ENCODE peak calls at places on chromosomes 7 and 10, in ten cellular contexts. B is psoas muscle, F is fibroblast of mammary gland, J is heart left ventricle, N is astrocyte, K is uterus, Y is fibroblast of lung, Z is cardiac muscle cell, O is cardiac fibroblast, U is IMR-90. A is an unnamed sample.

GRCh38 chr10:28171468-28172235 is 131.2 kb downstream of the MPP7 start:
- DNase-seq in B (no peak), F (peak), J (no peak), N (no peak), K (no peak), Y (no peak), Z (peak), O (no peak), U (peak), A (no peak)

GRCh38 chr10:14603539-14604102 is 171.1 kb downstream of the FAM107B start:
- DNase-seq in B (peak), F (no peak), J (no peak), N (no peak), K (no peak), Y (no peak), Z (no peak), O (peak), U (no peak), A (no peak)

GRCh38 chr7:133510326-133511055 is 257.6 kb downstream of the EXOC4 start:
- DNase-seq in B (no peak), F (peak), J (no peak), N (no peak), K (no peak), Y (no peak), Z (peak), O (peak), U (peak), A (no peak)

GRCh38 chr10:19920075-19920726 is 104.0 kb downstream of the PLXDC2 start:
- DNase-seq in B (no peak), F (no peak), J (no peak), N (no peak), K (no peak), Y (no peak), Z (no peak), O (no peak), U (no peak), A (no peak)

GRCh38 chr10:79149662-79150443 is 81.1 kb downstream of the ZMIZ1 start:
- DNase-seq in B (peak), F (peak), J (peak), N (no peak), K (peak), Y (peak), Z (peak), O (peak), U (peak), A (no peak)

GRCh38 chr7:154960063-154960790 is 42.7 kb downstream of the PAXIP1 start:
- DNase-seq in B (no peak), F (peak), J (no peak), N (no peak), K (no peak), Y (peak), Z (no peak), O (peak), U (no peak), A (peak)

GRCh38 chr10:33180390-33180789 is 154.1 kb downstream of the NRP1 start:
- DNase-seq in B (no peak), F (peak), J (no peak), N (peak), K (no peak), Y (peak), Z (no peak), O (peak), U (peak), A (no peak)

GRCh38 chr7:45890902-45891461 is 2.7 kb downstream of the IGFBP1 start:
- DNase-seq in B (no peak), F (peak), J (no peak), N (peak), K (no peak), Y (peak), Z (peak), O (peak), U (peak), A (no peak)

GRCh38 chr7:79296553-79297320 is 156.7 kb downstream of the MAGI2 start:
- DNase-seq in B (no peak), F (peak), J (no peak), N (no peak), K (no peak), Y (no peak), Z (no peak), O (no peak), U (no peak), A (no peak)

GRCh38 chr7:79302281-79302680 is 151.2 kb downstream of the MAGI2 start:
- DNase-seq in B (no peak), F (no peak), J (no peak), N (no peak), K (no peak), Y (no peak), Z (no peak), O (no peak), U (no peak), A (no peak)

GRCh38 chr7:79301419-79301818 is 152.0 kb downstream of the MAGI2 start:
- DNase-seq in B (no peak), F (no peak), J (no peak), N (no peak), K (no peak), Y (no peak), Z (no peak), O (no peak), U (no peak), A (no peak)

GRCh38 chr7:79293655-79294142 is 159.8 kb downstream of the MAGI2 start:
- DNase-seq in B (no peak), F (peak), J (no peak), N (peak), K (no peak), Y (peak), Z (peak), O (peak), U (peak), A (no peak)

DNA sequence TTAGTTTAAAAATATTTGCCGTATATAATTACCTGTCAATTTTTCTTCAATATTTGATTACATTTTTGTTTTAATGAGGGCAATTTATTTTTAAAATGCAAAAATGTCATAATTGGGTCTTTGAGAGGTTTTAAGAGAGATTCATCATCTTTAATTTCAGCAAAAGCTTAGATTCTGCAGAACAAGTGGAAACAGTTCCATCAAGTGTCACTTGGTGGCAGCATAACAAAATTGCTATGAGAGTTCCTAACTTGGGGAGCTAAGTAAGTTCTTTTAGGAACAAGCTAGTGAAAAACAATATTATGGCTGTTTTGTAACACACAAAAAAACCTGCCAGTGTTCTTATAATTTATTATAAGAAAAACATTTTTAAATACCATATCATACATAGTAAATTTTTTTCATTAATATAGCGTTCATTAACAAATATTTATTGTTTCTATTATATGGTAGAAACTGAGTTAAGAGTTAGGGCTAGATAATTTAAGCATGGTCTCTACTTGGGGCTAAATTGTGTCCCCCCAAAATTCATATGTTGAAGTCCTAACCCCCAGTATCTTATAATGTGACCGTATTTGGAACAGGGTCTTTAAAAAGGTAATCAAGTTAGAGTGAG is 155.2 kb downstream of the MAGI2 start:
- DNase-seq in B (no peak), F (peak), J (no peak), N (peak), K (peak), Y (peak), Z (peak), O (peak), U (peak), A (no peak)
- TF ChIP-seq CTCF in B (peak), F (peak), J (peak), N (peak), K (peak), Y (peak), Z (peak), O (peak), U (peak), A (peak)

GRCh38 chr10:113047605-113047962 is 97.5 kb downstream of the TCF7L2 start:
- DNase-seq in B (no peak), F (peak), J (no peak), N (peak), K (no peak), Y (peak), Z (peak), O (no peak), U (no peak), A (no peak)

GRCh38 chr10:113049881-113050280 is 99.8 kb downstream of the TCF7L2 start:
- DNase-seq in B (no peak), F (no peak), J (no peak), N (no peak), K (no peak), Y (no peak), Z (no peak), O (no peak), U (no peak), A (no peak)

GRCh38 chr10:113045155-113046055 is 95.4 kb downstream of the TCF7L2 start:
- DNase-seq in B (no peak), F (peak), J (no peak), N (peak), K (no peak), Y (peak), Z (peak), O (peak), U (peak), A (peak)

GRCh38 chr10:113047151-113047550 is 97.1 kb downstream of the TCF7L2 start:
- DNase-seq in B (no peak), F (no peak), J (no peak), N (no peak), K (no peak), Y (no peak), Z (no peak), O (peak), U (no peak), A (no peak)

GRCh38 chr10:113047963-113048781 is 98.1 kb downstream of the TCF7L2 start:
- DNase-seq in B (no peak), F (no peak), J (no peak), N (peak), K (no peak), Y (peak), Z (no peak), O (no peak), U (no peak), A (peak)
- H3K4me3 ChIP-seq in B (no peak), F (no peak), J (no peak), N (no peak), K (no peak), Y (no peak), Z (no peak), O (no peak), U (no peak), A (no peak)

GRCh38 chr7:77349141-77349540 is 67.0 kb downstream of the GSAP start:
- DNase-seq in B (no peak), F (no peak), J (no peak), N (peak), K (no peak), Y (peak), Z (peak), O (no peak), U (peak), A (no peak)
- TF ChIP-seq CTCF in B (no peak), F (peak), J (no peak), N (no peak), K (no peak), Y (no peak), Z (peak), O (peak), U (no peak), A (peak)

DNA sequence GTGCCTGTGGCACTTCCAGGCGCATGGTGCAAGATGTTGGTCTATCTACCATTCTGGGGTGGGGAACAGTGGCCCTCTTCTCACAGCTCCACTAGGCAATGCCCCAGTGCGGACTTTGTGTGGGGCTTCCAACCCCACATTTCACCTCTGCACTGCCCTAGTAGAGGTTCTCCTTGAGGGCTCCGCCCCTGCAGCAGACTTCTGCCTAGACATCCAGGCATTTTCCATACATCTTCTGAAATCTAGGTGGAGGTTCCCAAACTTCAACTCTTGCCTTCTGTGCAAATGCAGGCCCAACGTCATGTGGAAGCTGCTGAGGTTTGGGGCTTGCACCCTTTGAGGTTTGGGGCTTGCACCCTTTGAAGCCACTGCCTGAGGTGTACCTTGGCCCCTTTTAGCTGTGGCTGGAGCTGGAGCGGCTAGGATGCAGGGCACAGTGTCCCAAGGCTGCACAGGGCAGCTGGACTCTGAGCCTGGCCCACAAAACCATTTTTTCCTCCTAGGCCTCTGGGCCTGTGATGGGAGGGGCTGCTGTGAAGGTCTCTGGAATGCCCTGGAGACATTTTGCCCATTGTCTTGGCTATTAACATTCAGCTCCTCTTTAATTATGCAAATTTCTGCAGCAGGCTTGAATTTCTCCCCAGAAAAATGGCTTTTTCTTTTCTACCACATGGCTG is 130.6 kb upstream of the EFCAB10 start:
- DNase-seq in B (no peak), F (no peak), J (no peak), N (no peak), K (no peak), Y (no peak), Z (no peak), O (no peak), U (no peak), A (no peak)
- H3K4me3 ChIP-seq in B (no peak), F (no peak), J (no peak), N (no peak), K (no peak), Y (no peak), Z (no peak), O (no peak), U (no peak), A (no peak)

GRCh38 chr10:13592306-13592705 is 5.5 kb downstream of the PRPF18 start:
- DNase-seq in B (no peak), F (no peak), J (no peak), N (no peak), K (no peak), Y (no peak), Z (no peak), O (no peak), U (no peak), A (no peak)

GRCh38 chr10:13590886-13591285 is 4.1 kb downstream of the PRPF18 start:
- DNase-seq in B (no peak), F (no peak), J (no peak), N (no peak), K (no peak), Y (no peak), Z (no peak), O (no peak), U (no peak), A (no peak)

GRCh38 chr10:13587367-13587766 is 602 bp downstream of the PRPF18 start:
- DNase-seq in B (no peak), F (peak), J (no peak), N (no peak), K (no peak), Y (no peak), Z (no peak), O (peak), U (no peak), A (no peak)

GRCh38 chr10:13586676-13587355 is at the start of gene PRPF18:
- DNase-seq in B (peak), F (peak), J (peak), N (peak), K (peak), Y (peak), Z (peak), O (peak), U (peak), A (peak)

DNA sequence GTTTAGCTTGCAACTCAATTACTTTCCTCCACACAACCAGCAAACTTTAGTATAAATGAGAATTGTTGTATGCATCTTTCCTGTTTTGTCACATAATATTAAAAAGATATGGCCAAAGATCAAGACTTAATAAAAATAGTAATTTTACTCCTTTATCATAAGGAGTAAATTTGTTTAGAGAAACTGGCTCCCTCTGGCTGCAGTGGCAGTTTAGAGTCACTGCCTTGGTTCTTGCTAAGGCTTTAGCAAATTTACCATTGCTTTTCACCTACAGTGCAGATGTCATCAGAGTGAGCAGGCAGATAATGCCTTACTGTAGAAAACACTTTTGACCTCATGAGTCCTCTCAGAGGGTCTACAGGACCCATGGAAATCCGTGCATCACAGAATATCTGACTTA is 2.6 kb downstream of the PRPF18 start:
- DNase-seq in B (no peak), F (peak), J (no peak), N (no peak), K (no peak), Y (no peak), Z (no peak), O (no peak), U (no peak), A (no peak)
- TF ChIP-seq CTCF in B (no peak), F (peak), J (no peak), N (no peak), K (no peak), Y (no peak), Z (no peak), O (no peak), U (no peak), A (peak)

DNA sequence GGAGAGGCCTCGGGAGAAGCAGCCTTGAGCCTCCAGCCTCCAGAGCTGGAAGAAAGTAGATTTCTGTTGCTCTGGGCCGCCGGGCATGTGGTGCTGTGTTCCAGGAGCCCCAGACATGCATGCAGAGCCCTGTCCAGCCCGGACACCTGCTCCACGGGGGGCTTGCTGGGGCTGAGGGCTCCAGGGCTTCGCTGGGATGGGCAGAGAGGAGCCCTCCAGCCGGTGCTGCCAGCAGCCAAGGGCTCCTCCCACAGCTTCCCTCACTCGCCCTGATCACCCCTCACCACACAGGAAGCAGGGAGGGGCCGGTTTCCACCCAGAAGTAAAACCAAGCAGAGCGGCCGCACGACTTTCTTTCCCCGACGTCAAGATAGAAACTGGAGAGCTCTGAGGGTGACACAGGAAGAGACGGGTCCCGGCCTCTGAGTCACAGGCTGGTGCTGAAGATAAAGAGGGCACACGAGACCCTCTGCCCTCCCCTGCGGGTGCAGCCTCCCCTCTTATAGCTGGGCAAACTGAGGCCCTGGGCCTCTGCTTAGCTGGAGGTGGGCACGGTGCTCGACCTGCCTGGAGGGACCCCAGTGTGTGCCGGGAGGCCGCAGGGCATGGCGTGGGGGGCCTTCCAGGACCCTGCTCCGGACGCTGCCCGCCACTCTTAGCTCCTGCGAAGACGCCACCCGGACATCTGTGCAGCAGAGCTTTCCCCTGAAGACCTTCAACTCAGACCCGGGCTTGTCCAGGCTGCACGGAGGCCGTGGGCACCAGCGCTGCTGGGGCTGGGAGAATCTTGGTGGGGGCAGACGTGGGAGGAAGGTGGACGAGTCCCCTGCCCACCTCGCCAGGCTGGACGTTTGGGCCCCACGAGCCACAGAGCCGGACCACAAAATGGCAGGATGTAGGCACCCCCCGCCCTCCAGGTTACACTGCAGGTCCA is 31.1 kb downstream of the ADAP1 start:
- DNase-seq in B (peak), F (no peak), J (peak), N (peak), K (no peak), Y (peak), Z (peak), O (no peak), U (peak), A (no peak)
- H3K4me3 ChIP-seq in B (peak), F (no peak), J (no peak), N (no peak), K (no peak), Y (no peak), Z (no peak), O (no peak), U (no peak), A (no peak)

DNA sequence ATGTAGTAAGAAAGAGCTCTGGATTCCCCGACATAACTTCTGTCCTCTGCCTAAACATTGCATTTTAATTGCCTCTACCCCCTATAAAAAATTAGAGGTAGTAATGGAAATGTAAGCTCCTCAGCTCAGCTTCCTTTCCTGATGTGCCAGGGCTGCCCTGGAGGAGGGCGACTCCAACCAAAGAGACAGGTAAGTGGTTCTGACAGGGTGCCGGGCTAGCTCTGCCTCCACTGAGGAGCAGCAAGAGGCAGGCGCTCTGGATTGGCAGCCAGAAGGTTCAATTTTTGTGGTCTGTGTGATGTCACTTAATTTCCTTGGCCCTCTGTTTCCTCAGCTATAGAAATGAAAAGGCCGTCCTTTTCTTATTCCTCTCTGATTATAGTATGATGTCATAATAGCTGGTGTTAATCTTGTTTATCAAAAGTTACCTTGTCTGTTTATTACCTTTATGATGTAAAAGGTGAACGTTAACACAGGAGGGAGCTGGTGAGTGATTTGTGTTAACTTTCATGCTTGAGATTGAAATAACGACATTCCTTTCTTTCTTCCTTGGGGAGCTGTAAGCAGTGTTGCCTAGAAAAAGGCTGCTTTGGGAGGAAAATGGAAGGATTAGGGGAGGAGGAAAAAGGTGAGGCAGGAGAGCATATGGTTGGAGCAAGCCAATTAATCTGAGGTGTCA is 51.8 kb downstream of the ANLN start:
- DNase-seq in B (no peak), F (no peak), J (no peak), N (no peak), K (no peak), Y (no peak), Z (no peak), O (no peak), U (no peak), A (no peak)
- TF ChIP-seq CTCF in B (no peak), F (no peak), J (no peak), N (no peak), K (no peak), Y (no peak), Z (no peak), O (no peak), U (no peak), A (peak)

DNA sequence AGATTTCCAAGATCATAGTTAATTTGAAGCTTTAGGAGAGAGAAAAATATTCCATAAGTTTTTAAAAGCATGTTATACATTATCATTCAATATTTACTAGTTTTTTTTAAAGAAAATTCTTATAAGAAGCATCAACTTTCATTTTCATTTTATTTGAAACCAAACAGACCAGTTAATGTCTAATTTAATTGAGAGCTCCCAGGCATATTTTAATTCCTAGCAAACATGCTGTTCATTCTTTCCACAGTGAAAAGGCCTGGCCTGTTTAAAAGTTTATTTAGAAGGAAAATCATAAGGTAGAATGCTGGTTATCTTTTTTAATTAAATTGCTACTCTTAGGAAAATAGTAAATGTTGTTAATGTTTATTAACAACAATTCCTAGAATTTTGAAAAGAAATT is 324.4 kb downstream of the PCLO start:
- DNase-seq in B (no peak), F (no peak), J (no peak), N (no peak), K (no peak), Y (no peak), Z (no peak), O (no peak), U (no peak), A (no peak)
- H3K4me3 ChIP-seq in B (no peak), F (no peak), J (no peak), N (no peak), K (no peak), Y (no peak), Z (no peak), O (no peak), U (no peak), A (no peak)